ENCODE peak calls at places on chromosomes 2 and 18, in eight cellular contexts. E, Z, C, Y, R, P, V and S are unnamed samples. For H3K27me3 and H3K4me1, the result is how much of the 10 kb centered on the place peaks cover.

GRCh38 chr2:202494300-202494699 is 118.2 kb downstream of the BMPR2 start:
- DNase-seq in V (peak), E (peak), C (no peak), Z (peak), P (peak), R (no peak), Y (peak), S (peak)

GRCh38 chr2:223563462-223563861 is 38.7 kb downstream of the SCG2 start:
- DNase-seq in V (peak), E (peak), C (no peak), Z (peak), Y (no peak), P (peak), R (no peak), S (no peak)

GRCh38 chr2:175175896-175176295 is 5.6 kb downstream of the ATP5MC3 start:
- DNase-seq in Z (peak), E (peak), Y (no peak), P (peak), V (no peak), R (no peak), C (no peak), S (no peak)

GRCh38 chr18:66344227-66344626 is 259.7 kb downstream of the CDH19 start:
- DNase-seq in C (no peak), E (no peak), V (no peak), Z (no peak), Y (peak), R (no peak), P (no peak), S (no peak)

GRCh38 chr2:203280428-203281064 is 41.7 kb downstream of the CYP20A1 start:
- DNase-seq in Y (no peak), R (no peak), Z (peak), V (no peak), E (no peak), P (peak), C (no peak), S (no peak)

GRCh38 chr2:37623971-37624897 is 47.2 kb downstream of the CDC42EP3 start:
- DNase-seq in Y (no peak), R (no peak), P (peak), C (no peak), E (peak), Z (peak), V (no peak), S (no peak)

GRCh38 chr2:96951125-96951654 is 35.2 kb downstream of the FAM178B start:
- DNase-seq in Z (peak), C (no peak), Y (peak), V (peak), R (peak), E (peak), P (peak), S (peak)

GRCh38 chr2:120441744-120442471 is 96.0 kb downstream of the INHBB start:
- DNase-seq in P (peak), V (peak), C (no peak), R (peak), Z (peak), Y (peak), E (peak), S (no peak)

GRCh38 chr18:72601944-72602343 is 57.8 kb upstream of the CBLN2 start:
- DNase-seq in R (no peak), C (no peak), V (no peak), E (no peak), Z (no peak), P (no peak), Y (no peak), S (no peak)

GRCh38 chr2:37268111-37268510 is 36.7 kb downstream of the NDUFAF7 start:
- DNase-seq in V (no peak), Y (no peak), Z (no peak), R (no peak), E (no peak), C (no peak), P (peak), S (no peak)

GRCh38 chr2:241003047-241003360 is 4.6 kb downstream of the SNED1 start:
- DNase-seq in Y (no peak), Z (no peak), R (no peak), V (no peak), C (no peak), P (no peak), E (no peak), S (no peak)

GRCh38 chr2:72781500-72781899 is 44.3 kb downstream of the EXOC6B start:
- DNase-seq in R (no peak), V (no peak), Y (no peak), P (no peak), Z (peak), C (no peak), E (no peak), S (no peak)

GRCh38 chr18:8507361-8507760 is 101.9 kb upstream of the RAB12 start:
- DNase-seq in C (no peak), V (peak), R (peak), Y (peak), P (peak), Z (peak), E (peak), S (peak)

GRCh38 chr2:102081600-102081999 is 60.9 kb upstream of the IL1R1 start:
- DNase-seq in R (no peak), Y (no peak), V (no peak), E (no peak), Z (peak), P (no peak), C (no peak), S (no peak)

GRCh38 chr2:85243101-85244072 is 84.4 kb downstream of the TGOLN2 start:
- DNase-seq in Z (no peak), R (peak), Y (peak), E (no peak), C (no peak), P (peak), V (peak), S (peak)

GRCh38 chr2:217797170-217797569 is 205.6 kb downstream of the TNS1 start:
- DNase-seq in E (no peak), Z (no peak), V (no peak), C (peak), P (no peak), R (peak), Y (no peak), S (no peak)

GRCh38 chr2:109446531-109447131 is 167.1 kb downstream of the SEPTIN10 start:
- DNase-seq in V (no peak), Z (no peak), C (no peak), Y (no peak), R (peak), P (no peak), E (no peak), S (no peak)

GRCh38 chr2:105257981-105258380 is 16.4 kb downstream of the GPR45 start:
- DNase-seq in R (no peak), E (peak), Y (no peak), C (no peak), V (no peak), Z (peak), P (peak), S (no peak)

GRCh38 chr18:49933530-49933929 is 120.2 kb upstream of the ACAA2 start:
- DNase-seq in Z (peak), R (no peak), E (peak), P (peak), V (no peak), C (no peak), Y (no peak), S (no peak)

GRCh38 chr2:136107238-136108033 is 10.5 kb downstream of the CXCR4 start:
- DNase-seq in R (no peak), Z (no peak), Y (no peak), V (no peak), C (no peak), P (no peak), E (no peak), S (no peak)

GRCh38 chr2:23926750-23927627 is at the start of gene ATAD2B:
- DNase-seq in C (peak), E (peak), V (peak), Z (peak), Y (peak), R (peak), P (peak), S (peak)

GRCh38 chr2:72934683-72935610 is 17.6 kb downstream of the EMX1 start:
- DNase-seq in P (no peak), Z (no peak), R (no peak), Y (peak), V (peak), C (no peak), E (no peak), S (no peak)

GRCh38 chr2:151118269-151118668 is 143.4 kb downstream of the RBM43 start:
- DNase-seq in R (no peak), Y (no peak), E (no peak), Z (no peak), V (no peak), C (no peak), P (no peak), S (no peak)

GRCh38 chr18:58603365-58604067 is 25.4 kb downstream of the ALPK2 start:
- DNase-seq in E (peak), P (no peak), R (peak), Z (peak), C (no peak), Y (peak), V (no peak), S (no peak)

GRCh38 chr2:64979744-64980143 is 9.5 kb upstream of the SLC1A4 start:
- DNase-seq in P (no peak), R (no peak), E (no peak), Z (no peak), Y (no peak), V (no peak), C (no peak), S (no peak)

GRCh38 chr2:235411905-235412304 is 81.9 kb upstream of the AGAP1 start:
- DNase-seq in C (no peak), V (no peak), P (no peak), Z (no peak), E (no peak), Y (no peak), R (no peak), S (no peak)

GRCh38 chr2:33322099-33322498 is 154.3 kb upstream of the RASGRP3 start:
- DNase-seq in Y (peak), R (no peak), V (no peak), E (peak), Z (peak), C (no peak), P (peak), S (no peak)

GRCh38 chr18:58466636-58467205 is 162.2 kb downstream of the ALPK2 start:
- DNase-seq in Z (no peak), V (no peak), R (no peak), C (no peak), E (no peak), Y (no peak), P (no peak), S (no peak)

GRCh38 chr18:8783335-8783993 is 78.1 kb downstream of the MTCL1 start:
- DNase-seq in E (no peak), Z (no peak), Y (no peak), P (no peak), C (no peak), V (no peak), R (no peak), S (no peak)

GRCh38 chr18:77401173-77401572 is 151.5 kb downstream of the GALR1 start:
- DNase-seq in Z (no peak), P (no peak), E (no peak), C (no peak), V (no peak), Y (no peak), R (no peak), S (no peak)

GRCh38 chr18:12960846-12961397 is 13.1 kb downstream of the SEH1L start:
- DNase-seq in V (no peak), Z (no peak), R (no peak), E (no peak), C (no peak), P (peak), Y (no peak), S (no peak)

DNA sequence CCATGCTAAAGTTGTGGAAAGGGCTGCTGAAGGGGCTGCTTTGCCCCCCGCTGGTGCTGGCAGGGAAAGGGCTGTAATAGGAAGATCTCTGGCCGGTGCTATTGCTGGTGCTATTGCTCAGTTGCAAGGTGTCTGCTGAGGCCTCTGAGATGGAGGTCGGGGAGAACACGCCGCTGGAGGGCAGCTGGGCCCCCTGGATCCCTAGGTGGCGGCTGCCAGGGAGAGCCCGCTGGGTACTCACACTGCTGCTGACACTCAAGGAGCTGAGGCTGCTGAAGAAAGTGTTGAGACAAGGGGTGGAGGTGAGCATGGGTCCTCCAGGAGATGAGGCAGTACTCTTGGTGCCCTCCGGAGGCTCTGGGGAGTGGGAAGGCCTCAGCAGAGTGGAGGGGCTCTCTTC is 4.2 kb downstream of the FOXI3 start:
- DNase-seq in E (no peak), C (no peak), Z (no peak), V (no peak), Y (no peak), R (no peak), P (no peak), S (no peak)
- H3K27me3 ChIP-seq in E (under half), C (under half), Z (under half), V (under half), Y (under half), R (half or more), P (half or more), S (under half)

GRCh38 chr2:98505311-98505808 is 60.7 kb downstream of the INPP4A start:
- DNase-seq in R (peak), Z (no peak), E (no peak), V (no peak), C (no peak), P (peak), Y (no peak), S (no peak)
- H3K4me1 ChIP-seq in R (half or more), Z (under half), E (under half), V (under half), C (half or more), P (under half), Y (under half), S (under half)

DNA sequence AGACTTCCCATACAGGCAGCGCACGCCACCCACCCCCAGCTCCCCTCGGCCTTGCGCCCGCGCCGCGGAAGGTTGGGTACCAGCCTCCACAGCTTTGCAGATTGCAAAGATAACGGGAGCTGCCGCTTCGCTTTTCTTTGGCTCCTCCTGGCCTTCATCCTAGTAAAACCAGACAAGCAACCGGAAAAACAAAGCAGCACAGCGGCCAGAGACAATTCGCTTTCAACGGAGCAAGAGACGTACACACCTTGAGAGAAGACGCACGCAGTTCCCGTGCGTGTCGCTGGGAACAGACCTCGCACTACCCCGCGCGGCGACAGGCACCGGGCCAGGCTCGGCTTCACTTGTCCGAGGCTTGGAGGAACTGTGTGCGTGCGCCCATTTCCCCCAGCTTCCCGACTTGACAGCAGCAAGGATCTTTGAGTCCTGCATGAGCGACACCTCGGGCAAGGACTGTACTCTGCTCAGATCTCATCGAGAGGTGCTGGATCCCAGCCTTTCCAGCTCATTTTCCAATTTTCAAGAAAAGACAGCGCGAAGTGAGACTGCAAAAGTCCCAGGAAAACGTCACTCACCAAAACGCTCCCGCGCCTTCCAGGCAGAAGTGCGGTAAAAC is 964 bp downstream of the ZBTB7C start:
- DNase-seq in R (no peak), Z (peak), E (no peak), C (no peak), P (no peak), Y (peak), V (no peak), S (no peak)
- H3K4me3 ChIP-seq in R (peak), Z (no peak), E (no peak), C (peak), P (peak), Y (peak), V (no peak), S (no peak)

GRCh38 chr2:26904839-26905238 is 56.9 kb downstream of the DPYSL5 start:
- DNase-seq in E (no peak), V (no peak), Y (no peak), R (no peak), C (no peak), P (no peak), Z (no peak), S (no peak)

GRCh38 chr2:26905341-26906198 is 57.6 kb downstream of the DPYSL5 start:
- DNase-seq in R (no peak), V (no peak), E (no peak), P (no peak), C (no peak), Z (no peak), Y (no peak), S (no peak)

GRCh38 chr2:26903676-26904075 is 55.7 kb downstream of the DPYSL5 start:
- DNase-seq in R (no peak), E (no peak), Y (no peak), Z (no peak), P (no peak), C (no peak), V (no peak), S (no peak)

GRCh38 chr2:26910176-26910575 is 60.3 kb upstream of the MAPRE3 start:
- DNase-seq in R (no peak), C (no peak), E (no peak), P (no peak), V (no peak), Y (no peak), Z (no peak), S (no peak)

DNA sequence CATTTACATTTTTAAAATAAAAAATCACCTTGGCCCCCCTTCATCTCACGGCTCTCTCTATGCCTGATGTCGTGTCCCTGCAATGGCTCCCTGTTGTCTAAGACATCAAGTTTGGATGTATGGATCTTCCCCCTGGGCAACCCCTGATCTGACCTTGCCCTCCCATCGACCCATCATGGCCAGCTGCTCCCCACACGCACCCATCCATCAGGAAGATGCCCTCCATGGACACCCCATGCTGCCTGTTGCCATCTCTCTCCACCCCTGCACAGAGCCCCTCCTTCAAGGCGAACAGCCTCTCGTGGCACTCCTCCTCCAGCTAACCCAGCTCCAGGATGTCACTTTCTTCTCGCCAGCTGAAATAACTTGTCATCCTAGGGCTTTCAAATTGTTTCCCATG is 59.5 kb downstream of the DPYSL5 start:
- DNase-seq in E (no peak), Y (no peak), C (no peak), Z (no peak), V (no peak), P (no peak), R (no peak), S (no peak)
- H3K27me3 ChIP-seq in E (half or more), Y (under half), C (under half), Z (under half), V (under half), P (half or more), R (under half), S (under half)

GRCh38 chr2:100781009-100781325 is 39.0 kb upstream of the NPAS2 start:
- DNase-seq in P (no peak), Z (no peak), E (no peak), V (no peak), R (no peak), C (no peak), Y (no peak), S (no peak)

GRCh38 chr2:100778812-100779450 is 41.0 kb upstream of the NPAS2 start:
- DNase-seq in E (no peak), R (no peak), C (no peak), Z (no peak), V (no peak), P (no peak), Y (no peak), S (no peak)

GRCh38 chr2:100780203-100781008 is 39.5 kb upstream of the NPAS2 start:
- DNase-seq in Z (peak), Y (no peak), E (peak), C (no peak), V (peak), P (peak), R (no peak), S (no peak)

GRCh38 chr2:100781523-100782375 is 38.2 kb upstream of the NPAS2 start:
- DNase-seq in E (no peak), P (no peak), C (no peak), V (no peak), Y (no peak), Z (no peak), R (no peak), S (no peak)

GRCh38 chr2:100779908-100780202 is 40.1 kb upstream of the NPAS2 start:
- DNase-seq in Y (no peak), Z (no peak), R (no peak), C (no peak), E (no peak), P (no peak), V (no peak), S (no peak)
- H3K4me1 ChIP-seq in Y (under half), Z (under half), R (under half), C (under half), E (under half), P (under half), V (under half), S (under half)

DNA sequence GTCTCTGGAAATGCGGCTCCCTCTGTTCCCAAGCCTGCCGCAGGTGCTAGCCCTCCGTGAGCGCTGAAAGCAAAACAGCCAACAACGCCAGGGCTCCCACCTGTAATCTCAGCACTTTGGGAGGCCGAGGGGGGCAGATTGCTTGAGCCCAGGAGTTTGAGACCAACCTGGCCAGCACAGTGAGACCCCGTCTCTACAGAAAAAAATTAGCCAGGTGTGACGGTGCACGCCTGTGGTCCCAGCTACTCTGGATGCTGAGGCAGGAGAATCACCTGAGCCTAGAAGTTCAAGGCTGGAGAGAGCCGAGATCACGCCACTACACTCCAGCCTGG is 41.3 kb upstream of the PTMA start:
- DNase-seq in Z (no peak), P (no peak), Y (no peak), C (no peak), V (no peak), E (no peak), R (no peak), S (no peak)
- H3K4me3 ChIP-seq in Z (peak), P (peak), Y (peak), C (peak), V (peak), E (no peak), R (peak), S (peak)

GRCh38 chr2:161425966-161426365 is 9.9 kb downstream of the TBR1 start:
- DNase-seq in Z (no peak), R (no peak), P (no peak), C (no peak), E (no peak), Y (no peak), V (no peak), S (no peak)

GRCh38 chr2:161424992-161425391 is 8.9 kb downstream of the TBR1 start:
- DNase-seq in Z (no peak), Y (no peak), R (no peak), P (no peak), E (no peak), C (no peak), V (no peak), S (no peak)

GRCh38 chr2:161423351-161424178 is 7.5 kb downstream of the TBR1 start:
- DNase-seq in Z (peak), Y (no peak), P (peak), E (no peak), V (peak), R (no peak), C (no peak), S (no peak)

GRCh38 chr2:161422812-161423211 is 6.7 kb downstream of the TBR1 start:
- DNase-seq in C (no peak), P (no peak), R (no peak), Y (no peak), E (no peak), V (no peak), Z (no peak), S (no peak)

GRCh38 chr2:161424179-161424763 is 8.2 kb downstream of the TBR1 start:
- DNase-seq in Z (no peak), Y (no peak), E (no peak), C (no peak), V (no peak), R (no peak), P (no peak), S (no peak)
- H3K27me3 ChIP-seq in Z (half or more), Y (half or more), E (half or more), C (under half), V (under half), R (half or more), P (half or more), S (under half)

DNA sequence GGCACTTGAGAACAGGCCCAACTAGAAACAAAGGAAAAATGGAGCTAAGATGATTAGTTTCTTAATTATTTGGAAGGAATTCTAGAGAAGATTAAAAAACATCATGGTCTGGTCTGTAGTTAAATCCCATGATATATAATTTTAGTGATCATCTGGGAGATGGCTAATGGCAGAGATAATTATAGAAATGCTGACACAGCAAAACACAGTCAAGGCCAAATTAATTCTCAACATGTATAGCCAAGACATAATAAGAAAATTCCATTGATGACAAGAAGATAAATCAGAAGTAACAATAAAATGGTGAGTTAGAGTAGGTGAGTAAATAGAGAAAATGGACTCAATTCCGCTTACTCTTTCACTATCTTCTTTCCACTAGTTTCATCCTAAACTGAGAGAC is 59.2 kb upstream of the ITGA4 start:
- DNase-seq in Y (no peak), P (no peak), V (no peak), C (no peak), R (no peak), Z (no peak), E (no peak), S (no peak)
- H3K4me1 ChIP-seq in Y (under half), P (under half), V (under half), C (under half), R (under half), Z (under half), E (under half), S (under half)